ENCODE peak calls at places on chromosomes 1 and 21, in nine cellular contexts. One of them, this sample, is unnamed.

GRCh38 chr1:156257711-156258110 is 9.9 kb upstream of the PAQR6 start:
- DNase-seq in astrocyte: no peak
- DNase-seq in colonic mucosa: no peak
- DNase-seq in ovary: no peak
- DNase-seq in astrocyte of the spinal cord: no peak
- DNase-seq in osteoblast: no peak
- DNase-seq in cardiac fibroblast: no peak
- DNase-seq in heart left ventricle: no peak
- DNase-seq in cardiac muscle cell: no peak
- DNase-seq in this sample: no peak

GRCh38 chr21:41939391-41939790 is 14.4 kb downstream of the C2CD2 start:
- DNase-seq in astrocyte: no peak
- DNase-seq in colonic mucosa: no peak
- DNase-seq in ovary: no peak
- DNase-seq in astrocyte of the spinal cord: no peak
- DNase-seq in osteoblast: no peak
- DNase-seq in cardiac fibroblast: no peak
- DNase-seq in heart left ventricle: no peak
- DNase-seq in cardiac muscle cell: no peak
- DNase-seq in this sample: no peak

GRCh38 chr21:41398831-41399230 is 27.2 kb upstream of the MX1 start:
- DNase-seq in astrocyte: no peak
- DNase-seq in colonic mucosa: no peak
- DNase-seq in ovary: no peak
- DNase-seq in astrocyte of the spinal cord: no peak
- DNase-seq in osteoblast: no peak
- DNase-seq in cardiac fibroblast: no peak
- DNase-seq in heart left ventricle: no peak
- DNase-seq in cardiac muscle cell: no peak
- DNase-seq in this sample: no peak

GRCh38 chr21:14917762-14918161 is 147.0 kb downstream of the NRIP1 start:
- DNase-seq in astrocyte: no peak
- DNase-seq in colonic mucosa: no peak
- DNase-seq in ovary: no peak
- DNase-seq in astrocyte of the spinal cord: no peak
- DNase-seq in osteoblast: no peak
- DNase-seq in cardiac fibroblast: peak; percentile 39
- DNase-seq in heart left ventricle: no peak
- DNase-seq in cardiac muscle cell: no peak
- DNase-seq in this sample: no peak

GRCh38 chr1:34754878-34755637 is at the start of gene GJB5:
- DNase-seq in astrocyte: no peak
- DNase-seq in colonic mucosa: peak; percentile 35
- DNase-seq in ovary: no peak
- DNase-seq in astrocyte of the spinal cord: no peak
- DNase-seq in osteoblast: no peak
- DNase-seq in cardiac fibroblast: no peak
- DNase-seq in heart left ventricle: no peak
- DNase-seq in cardiac muscle cell: no peak
- DNase-seq in this sample: no peak

GRCh38 chr1:35560256-35561225 is 2.9 kb downstream of the NCDN start:
- DNase-seq in astrocyte: no peak
- DNase-seq in colonic mucosa: no peak
- DNase-seq in ovary: peak; percentile 51
- DNase-seq in astrocyte of the spinal cord: no peak
- DNase-seq in osteoblast: no peak
- DNase-seq in cardiac fibroblast: no peak
- DNase-seq in heart left ventricle: peak; percentile 72
- DNase-seq in cardiac muscle cell: no peak
- DNase-seq in this sample: no peak

GRCh38 chr1:38915352-38915948 is 26.2 kb downstream of the RHBDL2 start:
- DNase-seq in astrocyte: no peak
- DNase-seq in colonic mucosa: no peak
- DNase-seq in ovary: no peak
- DNase-seq in astrocyte of the spinal cord: no peak
- DNase-seq in osteoblast: no peak
- DNase-seq in cardiac fibroblast: no peak
- DNase-seq in heart left ventricle: no peak
- DNase-seq in cardiac muscle cell: no peak
- DNase-seq in this sample: peak; percentile 14

GRCh38 chr1:9592510-9593075 is 3.9 kb downstream of the TMEM201 start:
- DNase-seq in astrocyte: no peak
- DNase-seq in colonic mucosa: no peak
- DNase-seq in ovary: no peak
- DNase-seq in astrocyte of the spinal cord: no peak
- DNase-seq in osteoblast: peak; percentile 80
- DNase-seq in cardiac fibroblast: no peak
- DNase-seq in heart left ventricle: no peak
- DNase-seq in cardiac muscle cell: no peak
- DNase-seq in this sample: no peak

GRCh38 chr1:112956503-112957132 is 622 bp upstream of the SLC16A1 start:
- DNase-seq in astrocyte: no peak
- DNase-seq in colonic mucosa: peak; percentile 36
- DNase-seq in ovary: no peak
- DNase-seq in astrocyte of the spinal cord: no peak
- DNase-seq in osteoblast: peak; percentile 81
- DNase-seq in cardiac fibroblast: no peak
- DNase-seq in heart left ventricle: peak; percentile 37
- DNase-seq in cardiac muscle cell: no peak
- DNase-seq in this sample: peak; percentile 39

GRCh38 chr1:153933955-153934354 is 11.2 kb upstream of the GATAD2B start:
- DNase-seq in astrocyte: no peak
- DNase-seq in colonic mucosa: no peak
- DNase-seq in ovary: no peak
- DNase-seq in astrocyte of the spinal cord: no peak
- DNase-seq in osteoblast: peak; percentile 37
- DNase-seq in cardiac fibroblast: no peak
- DNase-seq in heart left ventricle: no peak
- DNase-seq in cardiac muscle cell: no peak
- DNase-seq in this sample: no peak

GRCh38 chr1:153775432-153776311 is 465 bp downstream of the SLC27A3 start:
- DNase-seq in astrocyte: no peak
- DNase-seq in colonic mucosa: peak; percentile 85
- DNase-seq in ovary: peak; percentile 83
- DNase-seq in astrocyte of the spinal cord: no peak
- DNase-seq in osteoblast: peak; percentile 89
- DNase-seq in cardiac fibroblast: peak; percentile 60
- DNase-seq in heart left ventricle: peak; percentile 70
- DNase-seq in cardiac muscle cell: peak; percentile 76
- DNase-seq in this sample: peak; percentile 63

GRCh38 chr1:62071695-62072094 is 123.0 kb upstream of the L1TD1 start:
- DNase-seq in astrocyte: no peak
- DNase-seq in colonic mucosa: no peak
- DNase-seq in ovary: no peak
- DNase-seq in astrocyte of the spinal cord: no peak
- DNase-seq in osteoblast: no peak
- DNase-seq in cardiac fibroblast: no peak
- DNase-seq in heart left ventricle: no peak
- DNase-seq in cardiac muscle cell: no peak
- DNase-seq in this sample: no peak

GRCh38 chr21:41653944-41654625 is 112.8 kb downstream of the RIPK4 start:
- DNase-seq in astrocyte: peak; percentile 76
- DNase-seq in colonic mucosa: no peak
- DNase-seq in ovary: no peak
- DNase-seq in astrocyte of the spinal cord: peak; percentile 38
- DNase-seq in osteoblast: peak; percentile 66
- DNase-seq in cardiac fibroblast: peak; percentile 90
- DNase-seq in heart left ventricle: no peak
- DNase-seq in cardiac muscle cell: no peak
- DNase-seq in this sample: peak; percentile 77

GRCh38 chr1:41486892-41487728 is 2.6 kb upstream of the EDN2 start:
- DNase-seq in astrocyte: peak; percentile 63
- DNase-seq in colonic mucosa: no peak
- DNase-seq in ovary: no peak
- DNase-seq in astrocyte of the spinal cord: no peak
- DNase-seq in osteoblast: no peak
- DNase-seq in cardiac fibroblast: peak; percentile 41
- DNase-seq in heart left ventricle: no peak
- DNase-seq in cardiac muscle cell: peak; percentile 55
- DNase-seq in this sample: no peak

GRCh38 chr1:103489881-103490280 is 35.6 kb upstream of the RNPC3 start:
- DNase-seq in astrocyte: peak; percentile 49
- DNase-seq in colonic mucosa: no peak
- DNase-seq in ovary: no peak
- DNase-seq in astrocyte of the spinal cord: peak; percentile 21
- DNase-seq in osteoblast: no peak
- DNase-seq in cardiac fibroblast: no peak
- DNase-seq in heart left ventricle: no peak
- DNase-seq in cardiac muscle cell: no peak
- DNase-seq in this sample: peak; percentile 70

GRCh38 chr1:9798236-9799130 is 25.3 kb downstream of the CLSTN1 start:
- DNase-seq in astrocyte: peak; percentile 33
- DNase-seq in colonic mucosa: no peak
- DNase-seq in ovary: peak; percentile 35
- DNase-seq in astrocyte of the spinal cord: no peak
- DNase-seq in osteoblast: peak; percentile 94
- DNase-seq in cardiac fibroblast: peak; percentile 97
- DNase-seq in heart left ventricle: no peak
- DNase-seq in cardiac muscle cell: no peak
- DNase-seq in this sample: peak; percentile 13

GRCh38 chr1:31705080-31705866 is 1.5 kb upstream of the COL16A1 start:
- DNase-seq in astrocyte: peak; percentile 34
- DNase-seq in colonic mucosa: peak; percentile 62
- DNase-seq in ovary: peak; percentile 84
- DNase-seq in astrocyte of the spinal cord: peak; percentile 79
- DNase-seq in osteoblast: peak; percentile 89
- DNase-seq in cardiac fibroblast: peak; percentile 62
- DNase-seq in heart left ventricle: peak; percentile 43
- DNase-seq in cardiac muscle cell: peak; percentile 51
- DNase-seq in this sample: peak; percentile 78

GRCh38 chr1:24705260-24706073 is 39.8 kb upstream of the CLIC4 start:
- DNase-seq in astrocyte: peak; percentile 95
- DNase-seq in colonic mucosa: peak; percentile 88
- DNase-seq in ovary: peak; percentile 69
- DNase-seq in astrocyte of the spinal cord: peak; percentile 96
- DNase-seq in osteoblast: peak; percentile 97
- DNase-seq in cardiac fibroblast: peak; percentile 97
- DNase-seq in heart left ventricle: peak; percentile 87
- DNase-seq in cardiac muscle cell: peak; percentile 85
- DNase-seq in this sample: peak; percentile 97

GRCh38 chr1:26171084-26172072 is at the start of gene ZNF593OS:
- DNase-seq in astrocyte: no peak
- DNase-seq in colonic mucosa: no peak
- DNase-seq in ovary: no peak
- DNase-seq in astrocyte of the spinal cord: no peak
- DNase-seq in osteoblast: peak; percentile 54
- DNase-seq in cardiac fibroblast: no peak
- DNase-seq in heart left ventricle: no peak
- DNase-seq in cardiac muscle cell: no peak
- DNase-seq in this sample: no peak

DNA sequence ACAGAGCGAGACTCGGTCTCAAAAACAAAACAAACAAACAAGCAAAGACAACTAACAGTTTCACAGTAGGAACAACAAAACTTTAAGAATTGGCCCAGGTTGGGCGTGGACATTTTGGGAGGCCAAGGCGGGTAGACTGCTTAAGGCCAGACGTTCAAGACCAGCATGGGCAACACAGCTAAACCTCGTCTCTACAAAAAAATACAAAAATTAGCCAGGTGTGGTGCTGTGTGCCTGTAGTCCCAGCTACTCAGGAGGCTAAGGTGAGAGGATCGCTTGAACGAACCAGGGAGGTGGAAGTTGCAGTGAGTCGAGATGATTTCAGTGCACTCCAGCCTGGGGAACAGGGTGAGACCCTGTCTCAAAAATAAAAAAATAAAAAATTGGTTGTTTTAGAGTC is 13.5 kb downstream of the GTF2B start:
- DNase-seq in astrocyte: no peak
- DNase-seq in colonic mucosa: no peak
- DNase-seq in ovary: no peak
- DNase-seq in astrocyte of the spinal cord: no peak
- DNase-seq in osteoblast: no peak
- DNase-seq in cardiac fibroblast: no peak
- DNase-seq in heart left ventricle: no peak
- DNase-seq in cardiac muscle cell: no peak
- DNase-seq in this sample: no peak
- TF ChIP-seq CTCF in astrocyte: no peak
- TF ChIP-seq CTCF in colonic mucosa: no peak
- TF ChIP-seq CTCF in ovary: no peak
- TF ChIP-seq CTCF in astrocyte of the spinal cord: no peak
- TF ChIP-seq CTCF in osteoblast: no peak
- TF ChIP-seq CTCF in cardiac fibroblast: no peak
- TF ChIP-seq CTCF in heart left ventricle: no peak
- TF ChIP-seq CTCF in cardiac muscle cell: no peak
- TF ChIP-seq CTCF in this sample: no peak

GRCh38 chr1:225424562-225425210 is 3.2 kb downstream of the LBR start:
- DNase-seq in astrocyte: peak; percentile 69
- DNase-seq in colonic mucosa: no peak
- DNase-seq in ovary: no peak
- DNase-seq in astrocyte of the spinal cord: peak; percentile 49
- DNase-seq in osteoblast: peak; percentile 83
- DNase-seq in cardiac fibroblast: no peak
- DNase-seq in heart left ventricle: no peak
- DNase-seq in cardiac muscle cell: peak; percentile 17
- DNase-seq in this sample: peak; percentile 14
- H3K4me3 ChIP-seq in astrocyte: peak overlapping the region; percentile 88
- H3K4me3 ChIP-seq in colonic mucosa: no peak overlapping the region
- H3K4me3 ChIP-seq in ovary: no peak overlapping the region
- H3K4me3 ChIP-seq in astrocyte of the spinal cord: no peak overlapping the region
- H3K4me3 ChIP-seq in osteoblast: peak overlapping the region; percentile 91
- H3K4me3 ChIP-seq in cardiac fibroblast: no peak overlapping the region
- H3K4me3 ChIP-seq in heart left ventricle: no peak overlapping the region
- H3K4me3 ChIP-seq in cardiac muscle cell: no peak overlapping the region
- H3K4me3 ChIP-seq in this sample: no peak overlapping the region

DNA sequence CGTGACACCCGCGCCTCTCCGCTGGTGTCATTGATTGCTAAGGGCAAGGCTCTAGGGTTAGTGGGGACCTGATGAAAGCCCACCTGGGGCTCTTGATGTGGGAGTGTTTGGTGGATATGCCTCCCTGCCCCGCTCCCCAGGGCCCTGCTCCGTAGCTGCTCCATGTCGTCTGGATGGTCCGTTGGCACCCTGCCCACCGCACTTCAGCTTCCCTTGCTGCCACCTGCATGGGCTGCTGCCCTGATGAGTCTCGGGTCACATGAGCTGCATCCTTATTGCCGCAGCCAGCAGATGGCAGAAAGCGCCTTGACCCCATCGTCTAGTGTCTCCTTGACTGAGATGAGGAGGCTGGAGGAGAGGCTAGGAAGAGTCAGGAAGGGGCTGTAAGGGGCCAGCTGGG is 439.4 kb downstream of the CAMTA1 start:
- DNase-seq in astrocyte: no peak
- DNase-seq in colonic mucosa: peak; percentile 35
- DNase-seq in ovary: no peak
- DNase-seq in astrocyte of the spinal cord: no peak
- DNase-seq in osteoblast: no peak
- DNase-seq in cardiac fibroblast: no peak
- DNase-seq in heart left ventricle: no peak
- DNase-seq in cardiac muscle cell: no peak
- DNase-seq in this sample: peak; percentile 8
- TF ChIP-seq CTCF in astrocyte: no peak
- TF ChIP-seq CTCF in colonic mucosa: peak; percentile 17
- TF ChIP-seq CTCF in ovary: no peak
- TF ChIP-seq CTCF in astrocyte of the spinal cord: no peak
- TF ChIP-seq CTCF in osteoblast: no peak
- TF ChIP-seq CTCF in cardiac fibroblast: no peak
- TF ChIP-seq CTCF in heart left ventricle: peak; percentile 31
- TF ChIP-seq CTCF in cardiac muscle cell: peak; percentile 19
- TF ChIP-seq CTCF in this sample: peak; percentile 27

GRCh38 chr1:85274969-85275453 is 1.4 kb downstream of the BCL10 start:
- DNase-seq in astrocyte: peak; percentile 75
- DNase-seq in colonic mucosa: peak; percentile 59
- DNase-seq in ovary: no peak
- DNase-seq in astrocyte of the spinal cord: peak; percentile 79
- DNase-seq in osteoblast: no peak
- DNase-seq in cardiac fibroblast: peak; percentile 70
- DNase-seq in heart left ventricle: no peak
- DNase-seq in cardiac muscle cell: no peak
- DNase-seq in this sample: peak; percentile 78
- H3K4me3 ChIP-seq in astrocyte: peak overlapping the region; percentile 100
- H3K4me3 ChIP-seq in colonic mucosa: peak overlapping the region; percentile 84
- H3K4me3 ChIP-seq in ovary: peak overlapping the region; percentile 91
- H3K4me3 ChIP-seq in astrocyte of the spinal cord: peak overlapping the region; percentile 96
- H3K4me3 ChIP-seq in osteoblast: peak overlapping the region; percentile 82
- H3K4me3 ChIP-seq in cardiac fibroblast: peak overlapping the region; percentile 96
- H3K4me3 ChIP-seq in heart left ventricle: no peak overlapping the region
- H3K4me3 ChIP-seq in cardiac muscle cell: peak overlapping the region; percentile 76
- H3K4me3 ChIP-seq in this sample: peak overlapping the region; percentile 89

This sample was measured in choroid plexus epithelial cell.